ENCODE peak calls at places on chromosomes 6 and 20, in five cellular contexts. One of them, this sample, is unnamed.

GRCh38 chr6:37141291-37142046 is 28.5 kb upstream of the PIM1 start:
- DNase-seq in stimulated activated CD4-positive, alpha-beta T cell treated with anti-CD3 and anti-CD28 coated beads, Interleukin-1b, Interleukin-23, amount 100 ng/mL, for 1 hour: no peak
- DNase-seq in midbrain: peak
- DNase-seq in AG08395: peak
- DNase-seq in RKO: no peak
- DNase-seq in this sample: no peak

GRCh38 chr6:26087284-26088115 is at the start of gene HFE:
- DNase-seq in stimulated activated CD4-positive, alpha-beta T cell treated with anti-CD3 and anti-CD28 coated beads, Interleukin-1b, Interleukin-23, amount 100 ng/mL, for 1 hour: no peak
- DNase-seq in midbrain: peak
- DNase-seq in AG08395: peak
- DNase-seq in RKO: peak
- DNase-seq in this sample: peak

GRCh38 chr6:131924881-131925474 is 26.2 kb downstream of the CCN2 start:
- DNase-seq in stimulated activated CD4-positive, alpha-beta T cell treated with anti-CD3 and anti-CD28 coated beads, Interleukin-1b, Interleukin-23, amount 100 ng/mL, for 1 hour: no peak
- DNase-seq in midbrain: peak
- DNase-seq in AG08395: peak
- DNase-seq in RKO: peak
- DNase-seq in this sample: no peak

GRCh38 chr20:47970282-47970903 is 185.1 kb upstream of the SULF2 start:
- DNase-seq in stimulated activated CD4-positive, alpha-beta T cell treated with anti-CD3 and anti-CD28 coated beads, Interleukin-1b, Interleukin-23, amount 100 ng/mL, for 1 hour: no peak
- DNase-seq in midbrain: no peak
- DNase-seq in AG08395: peak
- DNase-seq in RKO: no peak
- DNase-seq in this sample: no peak

GRCh38 chr6:5582758-5583157 is 321.4 kb downstream of the FARS2 start:
- DNase-seq in stimulated activated CD4-positive, alpha-beta T cell treated with anti-CD3 and anti-CD28 coated beads, Interleukin-1b, Interleukin-23, amount 100 ng/mL, for 1 hour: no peak
- DNase-seq in midbrain: no peak
- DNase-seq in AG08395: no peak
- DNase-seq in RKO: no peak
- DNase-seq in this sample: no peak

GRCh38 chr20:63191400-63191799 is 24.5 kb downstream of the YTHDF1 start:
- DNase-seq in stimulated activated CD4-positive, alpha-beta T cell treated with anti-CD3 and anti-CD28 coated beads, Interleukin-1b, Interleukin-23, amount 100 ng/mL, for 1 hour: no peak
- DNase-seq in midbrain: no peak
- DNase-seq in AG08395: no peak
- DNase-seq in RKO: peak
- DNase-seq in this sample: peak

GRCh38 chr6:33103776-33104175 is 28.0 kb downstream of the HLA-DPB1 start:
- DNase-seq in stimulated activated CD4-positive, alpha-beta T cell treated with anti-CD3 and anti-CD28 coated beads, Interleukin-1b, Interleukin-23, amount 100 ng/mL, for 1 hour: no peak
- DNase-seq in midbrain: no peak
- DNase-seq in AG08395: no peak
- DNase-seq in RKO: no peak
- DNase-seq in this sample: no peak

GRCh38 chr6:46491201-46491788 is at the start of gene RCAN2:
- DNase-seq in stimulated activated CD4-positive, alpha-beta T cell treated with anti-CD3 and anti-CD28 coated beads, Interleukin-1b, Interleukin-23, amount 100 ng/mL, for 1 hour: no peak
- DNase-seq in midbrain: peak
- DNase-seq in AG08395: peak
- DNase-seq in RKO: peak
- DNase-seq in this sample: peak

GRCh38 chr6:158595223-158595622 is 35.3 kb downstream of the TMEM181 start:
- DNase-seq in stimulated activated CD4-positive, alpha-beta T cell treated with anti-CD3 and anti-CD28 coated beads, Interleukin-1b, Interleukin-23, amount 100 ng/mL, for 1 hour: no peak
- DNase-seq in midbrain: no peak
- DNase-seq in AG08395: no peak
- DNase-seq in RKO: peak
- DNase-seq in this sample: no peak

GRCh38 chr6:37625591-37626374 is 71.9 kb downstream of the MDGA1 start:
- DNase-seq in stimulated activated CD4-positive, alpha-beta T cell treated with anti-CD3 and anti-CD28 coated beads, Interleukin-1b, Interleukin-23, amount 100 ng/mL, for 1 hour: no peak
- DNase-seq in midbrain: no peak
- DNase-seq in AG08395: no peak
- DNase-seq in RKO: no peak
- DNase-seq in this sample: no peak

GRCh38 chr6:5995705-5996686 is 10.7 kb downstream of the NRN1 start:
- DNase-seq in stimulated activated CD4-positive, alpha-beta T cell treated with anti-CD3 and anti-CD28 coated beads, Interleukin-1b, Interleukin-23, amount 100 ng/mL, for 1 hour: no peak
- DNase-seq in midbrain: no peak
- DNase-seq in AG08395: peak
- DNase-seq in RKO: peak
- DNase-seq in this sample: peak